ENCODE peak calls at places on chromosomes 6 and 20, in four cellular contexts. One of them, this sample, is unnamed.
A peak's percentile ranks its signal among the peaks of the same experiment; 100 is the strongest.

GRCh38 chr20:4601630-4602296 is 119.9 kb upstream of the PRND start:
- DNase-seq in GM10248: no peak
- DNase-seq in AG04449: no peak
- DNase-seq in CD4-positive, alpha-beta T cell: no peak
- DNase-seq in this sample: no peak

GRCh38 chr6:143062551-143062950 is 1.9 kb downstream of the AIG1 start:
- DNase-seq in GM10248: no peak
- DNase-seq in AG04449: no peak
- DNase-seq in CD4-positive, alpha-beta T cell: no peak
- DNase-seq in this sample: no peak

GRCh38 chr20:32017711-32018251 is 7.5 kb downstream of the CCM2L start:
- DNase-seq in GM10248: peak; percentile 55
- DNase-seq in AG04449: no peak
- DNase-seq in CD4-positive, alpha-beta T cell: peak; percentile 28
- DNase-seq in this sample: no peak

GRCh38 chr6:21228411-21228810 is 365.1 kb upstream of the SOX4 start:
- DNase-seq in GM10248: no peak
- DNase-seq in AG04449: no peak
- DNase-seq in CD4-positive, alpha-beta T cell: no peak
- DNase-seq in this sample: no peak

GRCh38 chr6:21115111-21115510 is 478.4 kb upstream of the SOX4 start:
- DNase-seq in GM10248: no peak
- DNase-seq in AG04449: peak; percentile 23
- DNase-seq in CD4-positive, alpha-beta T cell: no peak
- DNase-seq in this sample: no peak

GRCh38 chr20:62876826-62877728 is 15.5 kb upstream of the TCFL5 start:
- DNase-seq in GM10248: no peak
- DNase-seq in AG04449: no peak
- DNase-seq in CD4-positive, alpha-beta T cell: no peak
- DNase-seq in this sample: no peak

GRCh38 chr6:2542858-2543218 is 207.9 kb downstream of the MYLK4 start:
- DNase-seq in GM10248: peak; percentile 28
- DNase-seq in AG04449: no peak
- DNase-seq in CD4-positive, alpha-beta T cell: no peak
- DNase-seq in this sample: peak; percentile 29

GRCh38 chr6:2502998-2503674 is 247.6 kb downstream of the MYLK4 start:
- DNase-seq in GM10248: no peak
- DNase-seq in AG04449: no peak
- DNase-seq in CD4-positive, alpha-beta T cell: no peak
- DNase-seq in this sample: no peak

GRCh38 chr6:104506429-104506828 is 353.3 kb downstream of the HACE1 start:
- DNase-seq in GM10248: no peak
- DNase-seq in AG04449: no peak
- DNase-seq in CD4-positive, alpha-beta T cell: no peak
- DNase-seq in this sample: no peak

GRCh38 chr20:20568604-20569205 is 143.7 kb downstream of the RALGAPA2 start:
- DNase-seq in GM10248: peak; percentile 33
- DNase-seq in AG04449: peak; percentile 7
- DNase-seq in CD4-positive, alpha-beta T cell: no peak
- DNase-seq in this sample: peak; percentile 3

GRCh38 chr6:35092362-35093117 is 48.6 kb downstream of the TCP11 start:
- DNase-seq in GM10248: no peak
- DNase-seq in AG04449: peak; percentile 50
- DNase-seq in CD4-positive, alpha-beta T cell: no peak
- DNase-seq in this sample: peak; percentile 44

GRCh38 chr6:166572370-166573261 is 13.9 kb downstream of the RAMACL start:
- DNase-seq in GM10248: no peak
- DNase-seq in AG04449: peak; percentile 50
- DNase-seq in CD4-positive, alpha-beta T cell: no peak
- DNase-seq in this sample: no peak

GRCh38 chr20:20448891-20449290 is 81.0 kb downstream of the INSM1 start:
- DNase-seq in GM10248: no peak
- DNase-seq in AG04449: no peak
- DNase-seq in CD4-positive, alpha-beta T cell: no peak
- DNase-seq in this sample: no peak

GRCh38 chr6:147448212-147448611 is 60.3 kb upstream of the SAMD5 start:
- DNase-seq in GM10248: no peak
- DNase-seq in AG04449: no peak
- DNase-seq in CD4-positive, alpha-beta T cell: no peak
- DNase-seq in this sample: no peak

GRCh38 chr6:167683028-167683862 is 143.5 kb upstream of the AFDN start:
- DNase-seq in GM10248: no peak
- DNase-seq in AG04449: no peak
- DNase-seq in CD4-positive, alpha-beta T cell: no peak
- DNase-seq in this sample: no peak

GRCh38 chr6:110039996-110040383 is 61.9 kb downstream of the GPR6 start:
- DNase-seq in GM10248: peak; percentile 51
- DNase-seq in AG04449: no peak
- DNase-seq in CD4-positive, alpha-beta T cell: peak; percentile 33
- DNase-seq in this sample: no peak

GRCh38 chr6:31717499-31718222 is 2.5 kb downstream of the LY6G6D start:
- DNase-seq in GM10248: no peak
- DNase-seq in AG04449: no peak
- DNase-seq in CD4-positive, alpha-beta T cell: no peak
- DNase-seq in this sample: no peak

GRCh38 chr6:39841923-39842322 is 49.7 kb downstream of the DAAM2 start:
- DNase-seq in GM10248: no peak
- DNase-seq in AG04449: no peak
- DNase-seq in CD4-positive, alpha-beta T cell: no peak
- DNase-seq in this sample: no peak

GRCh38 chr6:39841291-39841690 is 49.1 kb downstream of the DAAM2 start:
- DNase-seq in GM10248: no peak
- DNase-seq in AG04449: no peak
- DNase-seq in CD4-positive, alpha-beta T cell: no peak
- DNase-seq in this sample: no peak

GRCh38 chr6:39840781-39841180 is 48.6 kb downstream of the DAAM2 start:
- DNase-seq in GM10248: no peak
- DNase-seq in AG04449: no peak
- DNase-seq in CD4-positive, alpha-beta T cell: no peak
- DNase-seq in this sample: no peak

GRCh38 chr6:39844866-39845265 is 52.7 kb downstream of the DAAM2 start:
- DNase-seq in GM10248: no peak
- DNase-seq in AG04449: no peak
- DNase-seq in CD4-positive, alpha-beta T cell: no peak
- DNase-seq in this sample: no peak

DNA sequence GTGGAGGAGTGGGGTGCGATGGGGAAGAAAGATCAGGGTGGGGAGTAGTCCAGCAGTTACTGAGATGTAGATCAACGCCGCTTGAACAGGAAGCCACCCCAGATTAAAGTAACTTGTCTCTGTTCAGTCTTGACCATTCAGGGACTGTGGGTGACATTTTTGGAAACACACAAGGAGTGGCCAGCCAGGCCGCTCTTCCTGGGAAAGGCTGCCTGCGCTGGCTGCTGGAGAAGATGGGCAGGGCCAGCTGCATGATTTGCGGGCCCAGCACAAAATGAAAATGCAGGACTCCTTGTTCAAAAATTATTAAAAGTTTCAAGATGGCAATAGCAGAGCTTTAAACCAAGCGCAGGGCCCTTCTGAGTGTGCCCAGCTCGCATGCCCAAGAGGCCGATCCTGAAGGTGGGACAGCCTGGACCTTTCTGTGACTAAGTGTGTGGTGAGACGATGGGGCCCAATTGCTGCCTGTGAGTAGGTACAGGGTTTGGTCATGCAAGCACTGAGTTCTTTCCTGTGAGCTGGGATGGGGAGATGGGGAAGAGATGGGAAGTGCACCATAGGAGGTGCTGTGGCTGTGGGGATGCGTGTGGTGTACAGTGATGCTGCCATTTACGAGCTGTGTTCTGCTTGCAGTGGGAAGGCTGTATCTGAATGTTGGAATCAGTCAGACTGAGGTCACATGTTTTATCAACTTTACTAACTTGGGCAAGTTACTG is 51.3 kb downstream of the DAAM2 start:
- DNase-seq in GM10248: no peak
- DNase-seq in AG04449: no peak
- DNase-seq in CD4-positive, alpha-beta T cell: no peak
- DNase-seq in this sample: no peak
- TF ChIP-seq CTCF in GM10248: no peak
- TF ChIP-seq CTCF in AG04449: peak; percentile 26
- TF ChIP-seq CTCF in CD4-positive, alpha-beta T cell: no peak
- TF ChIP-seq CTCF in this sample: no peak

GRCh38 chr6:160767647-160768019 is 65.6 kb downstream of the PLG start:
- DNase-seq in GM10248: no peak
- DNase-seq in AG04449: no peak
- DNase-seq in CD4-positive, alpha-beta T cell: no peak
- DNase-seq in this sample: no peak
- TF ChIP-seq CTCF in GM10248: no peak
- TF ChIP-seq CTCF in AG04449: no peak
- TF ChIP-seq CTCF in CD4-positive, alpha-beta T cell: no peak
- TF ChIP-seq CTCF in this sample: no peak

GRCh38 chr6:38341501-38341900 is 298.2 kb downstream of the BTBD9 start:
- DNase-seq in GM10248: no peak
- DNase-seq in AG04449: no peak
- DNase-seq in CD4-positive, alpha-beta T cell: no peak
- DNase-seq in this sample: no peak

GRCh38 chr6:38339914-38340313 is 299.8 kb downstream of the BTBD9 start:
- DNase-seq in GM10248: no peak
- DNase-seq in AG04449: no peak
- DNase-seq in CD4-positive, alpha-beta T cell: no peak
- DNase-seq in this sample: no peak

GRCh38 chr6:38336922-38337321 is 302.8 kb downstream of the BTBD9 start:
- DNase-seq in GM10248: no peak
- DNase-seq in AG04449: no peak
- DNase-seq in CD4-positive, alpha-beta T cell: no peak
- DNase-seq in this sample: no peak

DNA sequence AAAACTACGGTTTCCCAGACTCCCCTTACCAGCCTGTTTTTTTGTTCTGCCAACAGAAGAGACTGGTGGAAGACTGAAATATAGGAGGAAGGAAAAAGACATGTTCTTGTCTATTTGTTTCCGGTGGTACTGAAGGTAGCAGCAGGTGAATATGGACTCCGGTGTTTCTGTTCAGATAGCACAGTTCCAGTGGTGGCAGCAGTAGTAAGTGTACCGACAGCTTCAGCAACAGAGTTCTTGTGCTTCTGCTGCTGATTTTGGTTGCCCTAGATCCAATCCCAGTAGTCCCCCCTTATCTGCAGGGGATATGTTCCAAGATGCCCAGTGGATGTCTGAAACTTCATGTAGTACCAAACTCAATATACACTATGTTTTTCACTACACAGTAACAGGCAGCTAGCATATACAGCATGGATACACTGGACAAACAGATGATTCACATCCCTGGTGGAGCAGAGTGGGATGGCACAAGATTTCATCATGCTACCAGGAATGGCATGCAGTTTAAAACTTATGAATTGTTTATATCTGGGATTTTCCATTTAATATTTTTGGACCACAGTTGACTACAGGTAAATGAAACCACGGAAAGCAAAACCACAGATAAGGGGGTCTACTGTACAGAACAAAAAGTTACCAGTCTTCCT is 301.8 kb downstream of the BTBD9 start:
- DNase-seq in GM10248: no peak
- DNase-seq in AG04449: no peak
- DNase-seq in CD4-positive, alpha-beta T cell: no peak
- DNase-seq in this sample: peak; percentile 56
- TF ChIP-seq CTCF in GM10248: no peak
- TF ChIP-seq CTCF in AG04449: peak; percentile 39
- TF ChIP-seq CTCF in CD4-positive, alpha-beta T cell: no peak
- TF ChIP-seq CTCF in this sample: peak; percentile 15

GRCh38 chr6:156777577-156777865 is 343 bp downstream of the ARID1B start:
- DNase-seq in GM10248: no peak
- DNase-seq in AG04449: no peak
- DNase-seq in CD4-positive, alpha-beta T cell: no peak
- DNase-seq in this sample: no peak

GRCh38 chr6:156776841-156777576 is at the start of gene ARID1B:
- DNase-seq in GM10248: peak; percentile 77
- DNase-seq in AG04449: no peak
- DNase-seq in CD4-positive, alpha-beta T cell: peak; percentile 69
- DNase-seq in this sample: peak; percentile 40

GRCh38 chr6:156775717-156776116 is 1.5 kb upstream of the ARID1B start:
- DNase-seq in GM10248: no peak
- DNase-seq in AG04449: no peak
- DNase-seq in CD4-positive, alpha-beta T cell: no peak
- DNase-seq in this sample: no peak

GRCh38 chr6:156774872-156775405 is 2.2 kb upstream of the ARID1B start:
- DNase-seq in GM10248: no peak
- DNase-seq in AG04449: no peak
- DNase-seq in CD4-positive, alpha-beta T cell: no peak
- DNase-seq in this sample: no peak

DNA sequence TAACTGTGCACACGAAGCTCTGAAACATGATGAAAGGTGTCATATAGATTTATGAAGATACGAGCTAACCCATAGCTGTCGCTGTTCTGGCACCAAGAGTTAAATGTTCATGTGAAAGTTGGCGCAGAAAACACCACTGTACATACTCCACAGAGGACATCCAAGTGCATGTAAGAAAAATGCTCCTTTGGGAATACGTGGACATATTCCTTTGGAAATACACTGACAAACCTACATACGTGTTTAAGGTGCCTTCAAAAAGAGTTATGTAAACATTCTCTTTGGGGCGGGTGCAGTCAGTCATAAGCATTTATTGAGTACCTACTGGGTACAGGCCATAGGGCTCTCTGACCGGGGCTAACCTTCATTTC is 723 bp upstream of the ARID1B start:
- DNase-seq in GM10248: no peak
- DNase-seq in AG04449: no peak
- DNase-seq in CD4-positive, alpha-beta T cell: no peak
- DNase-seq in this sample: no peak
- TF ChIP-seq CTCF in GM10248: no peak
- TF ChIP-seq CTCF in AG04449: no peak
- TF ChIP-seq CTCF in CD4-positive, alpha-beta T cell: no peak
- TF ChIP-seq CTCF in this sample: no peak

GRCh38 chr20:39170896-39171463 is 208.8 kb downstream of the DHX35 start:
- DNase-seq in GM10248: no peak
- DNase-seq in AG04449: no peak
- DNase-seq in CD4-positive, alpha-beta T cell: no peak
- DNase-seq in this sample: no peak
- TF ChIP-seq CTCF in GM10248: no peak
- TF ChIP-seq CTCF in AG04449: no peak
- TF ChIP-seq CTCF in CD4-positive, alpha-beta T cell: no peak
- TF ChIP-seq CTCF in this sample: no peak

GRCh38 chr20:13644010-13644409 is 5.3 kb upstream of the TASP1 start:
- DNase-seq in GM10248: no peak
- DNase-seq in AG04449: no peak
- DNase-seq in CD4-positive, alpha-beta T cell: no peak
- DNase-seq in this sample: no peak
- TF ChIP-seq CTCF in GM10248: no peak
- TF ChIP-seq CTCF in AG04449: no peak
- TF ChIP-seq CTCF in CD4-positive, alpha-beta T cell: no peak
- TF ChIP-seq CTCF in this sample: no peak

This sample was measured in AG09319.